ENCODE peak calls at places on chromosome 16, in seven cellular contexts. Q is HL-60, V is small intestine, B is colonic mucosa, A is dorsolateral prefrontal cortex, G is fibroblast of the aortic adventitia, J is choroid plexus epithelial cell. D is an unnamed sample.
A peak's percentile ranks its signal among the peaks of the same experiment; 100 is the strongest.

GRCh38 chr16:51408357-51408756 is 257.3 kb upstream of the SALL1 start:
- DNase-seq in A (no peak), J (peak; percentile 64), V (peak; percentile 75), B (no peak), G (peak; percentile 54), Q (no peak), D (no peak)

GRCh38 chr16:53743149-53743566 is 39.2 kb downstream of the FTO start:
- DNase-seq in A (no peak), J (peak; percentile 70), Q (peak; percentile 27), B (no peak), G (peak; percentile 26), V (peak; percentile 43), D (no peak)

GRCh38 chr16:4212934-4213296 is 29.0 kb downstream of the SRL start:
- DNase-seq in V (peak; percentile 93), Q (no peak), J (peak; percentile 50), G (peak; percentile 47), B (no peak), A (no peak), D (no peak)

GRCh38 chr16:85428168-85428898 is 184.8 kb upstream of the GSE1 start:
- DNase-seq in G (peak; percentile 28), Q (no peak), A (no peak), J (peak; percentile 38), V (peak; percentile 56), B (peak; percentile 56), D (peak; percentile 30)

GRCh38 chr16:23784811-23785447 is 30.1 kb downstream of the CHP2 start:
- DNase-seq in B (no peak), Q (peak; percentile 55), V (no peak), A (no peak), G (peak; percentile 46), J (peak; percentile 18), D (no peak)

GRCh38 chr16:28317040-28317880 is 24.9 kb downstream of the SBK1 start:
- DNase-seq in G (peak; percentile 39), J (peak; percentile 48), B (peak; percentile 55), V (peak; percentile 44), Q (no peak), A (peak; percentile 59), D (peak; percentile 83)

GRCh38 chr16:63613701-63614100 is 1508.2 kb downstream of the CDH11 start:
- DNase-seq in V (peak; percentile 25), B (no peak), J (peak; percentile 4), A (no peak), G (no peak), Q (no peak), D (no peak)

GRCh38 chr16:66740010-66740409 is 11.4 kb downstream of the DYNC1LI2 start:
- DNase-seq in A (no peak), G (peak; percentile 51), J (peak; percentile 68), Q (no peak), B (peak; percentile 34), V (peak; percentile 46), D (no peak)

GRCh38 chr16:75236736-75237397 is 14.6 kb downstream of the BCAR1 start:
- DNase-seq in V (no peak), A (no peak), G (no peak), Q (no peak), B (no peak), J (no peak), D (peak; percentile 80)

GRCh38 chr16:19432429-19432828 is 14.7 kb downstream of the TMC5 start:
- DNase-seq in B (peak; percentile 76), Q (no peak), J (no peak), A (no peak), G (no peak), V (peak; percentile 97), D (peak; percentile 47)

GRCh38 chr16:81350306-81350615 is 35.5 kb downstream of the GAN start:
- DNase-seq in B (no peak), V (peak; percentile 17), J (peak; percentile 36), A (no peak), G (peak; percentile 13), Q (no peak), D (no peak)

GRCh38 chr16:64019339-64019738 is 1102.5 kb downstream of the CDH11 start:
- DNase-seq in B (no peak), J (no peak), G (no peak), Q (no peak), A (no peak), V (no peak), D (no peak)

DNA sequence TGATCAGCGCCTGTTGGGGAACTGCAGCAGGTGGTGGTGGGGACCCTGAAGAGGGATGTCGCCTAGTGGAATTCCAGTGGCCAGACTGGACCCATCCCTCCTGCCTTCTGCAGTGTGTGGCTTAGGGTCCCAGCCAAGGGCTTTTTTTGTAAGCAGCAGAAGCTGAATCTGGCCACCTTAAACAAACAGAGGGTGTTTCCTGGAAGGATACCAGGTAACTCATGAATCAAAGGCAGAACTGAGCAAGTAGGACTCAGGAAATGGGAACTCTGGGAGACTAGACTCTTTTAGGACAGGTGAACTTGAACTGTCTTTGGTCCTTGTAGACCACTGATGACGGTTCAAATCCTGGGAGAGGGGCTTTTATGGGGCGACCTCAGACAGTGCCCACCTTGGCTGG is 124.0 kb downstream of the ABCC6 start:
- DNase-seq in G (no peak), A (no peak), V (no peak), J (no peak), Q (no peak), B (no peak), D (no peak)
- H3K4me3 ChIP-seq in G (no peak overlapping the region), A (no peak overlapping the region), V (no peak overlapping the region), J (no peak overlapping the region), Q (no peak overlapping the region), B (no peak overlapping the region), D (no peak overlapping the region)

DNA sequence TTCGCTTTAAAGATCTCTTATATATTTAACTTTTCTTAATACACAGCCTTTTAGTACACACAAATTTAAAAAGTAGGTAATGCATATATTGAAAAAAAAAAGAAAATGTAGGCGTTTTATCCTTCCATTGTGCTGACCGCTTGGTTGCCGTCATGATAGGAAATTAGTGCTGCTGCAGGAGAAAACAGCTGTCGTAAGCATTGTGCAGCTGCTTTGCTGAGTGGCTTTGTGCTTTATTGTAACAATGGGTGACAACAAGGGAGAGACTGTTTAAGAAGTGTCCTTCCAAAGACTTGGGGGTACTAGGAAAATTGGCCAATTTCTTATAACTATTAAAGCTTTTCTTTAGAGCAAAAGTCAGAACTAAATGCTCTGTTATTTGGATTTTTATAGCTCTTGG is 5.0 kb downstream of the HERPUD1 start:
- DNase-seq in A (no peak), V (no peak), J (no peak), Q (no peak), B (no peak), G (peak; percentile 35), D (no peak)
- H3K4me3 ChIP-seq in A (peak overlapping the region; percentile 99), V (no peak overlapping the region), J (no peak overlapping the region), Q (no peak overlapping the region), B (no peak overlapping the region), G (peak overlapping the region; percentile 93), D (no peak overlapping the region)

GRCh38 chr16:10180042-10180770 is 2.0 kb downstream of the GRIN2A start:
- DNase-seq in G (no peak), Q (no peak), J (no peak), A (no peak), V (no peak), B (no peak), D (peak; percentile 79)

GRCh38 chr16:10181196-10182162 is 749 bp downstream of the GRIN2A start:
- DNase-seq in G (peak; percentile 70), V (peak; percentile 56), J (peak; percentile 43), B (peak; percentile 27), Q (peak; percentile 16), A (peak; percentile 70), D (peak; percentile 95)

GRCh38 chr16:10178079-10178478 is 4.1 kb downstream of the GRIN2A start:
- DNase-seq in B (no peak), J (no peak), Q (no peak), A (no peak), V (no peak), G (no peak), D (no peak)

GRCh38 chr16:10182186-10182683 is at the start of gene GRIN2A:
- DNase-seq in J (no peak), G (no peak), Q (no peak), B (no peak), A (peak; percentile 50), V (no peak), D (no peak)

DNA sequence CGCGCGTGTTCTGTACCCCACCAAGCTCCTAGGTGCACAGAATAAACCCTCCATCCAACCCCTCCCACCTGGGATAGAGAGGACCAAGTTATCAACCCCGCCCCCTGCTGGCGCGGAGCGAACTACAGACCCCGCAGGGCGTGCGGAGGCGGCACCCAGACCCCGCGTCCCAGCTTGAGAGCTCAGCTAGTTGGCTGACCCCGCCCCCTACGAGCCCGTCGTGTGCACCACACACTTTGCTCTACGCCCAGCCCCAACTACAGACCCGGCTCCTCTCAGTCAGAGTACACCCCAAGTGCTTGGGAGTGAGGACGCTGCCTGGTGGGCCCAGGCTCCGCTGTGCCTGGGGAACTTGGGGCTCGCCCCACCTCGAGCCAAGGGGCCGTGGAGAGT is 1.5 kb downstream of the GRIN2A start:
- DNase-seq in Q (no peak), V (peak; percentile 6), J (no peak), G (no peak), B (peak; percentile 20), A (peak; percentile 65), D (no peak)
- H3K4me3 ChIP-seq in Q (no peak overlapping the region), V (no peak overlapping the region), J (no peak overlapping the region), G (no peak overlapping the region), B (no peak overlapping the region), A (peak overlapping the region; percentile 70), D (no peak overlapping the region)

DNA sequence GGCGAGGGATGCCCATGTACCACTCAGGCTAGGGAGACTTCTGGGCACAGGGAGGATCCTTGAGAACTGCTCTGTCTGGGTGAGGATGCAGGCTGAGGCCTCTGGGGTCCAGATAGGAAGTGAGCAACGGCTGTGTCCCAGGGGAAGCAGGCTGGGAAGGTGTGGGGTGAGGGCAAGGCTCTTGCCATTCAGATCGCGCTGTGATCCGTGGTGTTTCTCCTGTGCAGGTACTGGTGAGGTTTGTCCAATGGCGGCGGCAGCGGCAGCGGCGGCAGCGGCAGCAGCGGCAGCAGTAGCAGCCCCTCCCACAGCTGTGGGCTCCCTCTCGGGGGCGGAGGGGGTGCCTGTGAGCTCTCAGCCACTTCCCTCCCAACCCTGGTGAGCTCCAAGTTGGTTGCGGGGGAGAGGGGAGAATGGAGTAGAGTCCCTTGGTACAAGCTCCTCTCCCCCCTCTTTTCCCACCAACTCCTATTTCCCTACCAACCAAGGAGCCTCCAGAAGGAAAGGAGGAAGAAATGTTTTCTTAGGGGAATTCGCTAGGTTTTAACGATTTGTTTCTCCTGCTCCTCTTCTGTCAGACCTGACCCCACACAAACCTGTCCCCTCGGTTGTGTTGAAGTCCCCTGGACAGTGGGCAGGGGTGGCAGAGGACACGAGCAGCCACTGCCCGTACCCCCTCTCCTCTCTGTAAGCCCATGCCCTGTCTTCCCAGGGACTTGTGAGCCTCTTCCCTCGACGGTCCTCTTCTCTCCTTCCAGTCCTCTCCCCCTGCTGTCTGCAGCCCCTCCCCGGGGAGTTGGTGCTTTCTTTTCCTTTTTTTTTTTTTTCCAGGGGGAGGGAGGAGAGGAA is 1.9 kb upstream of the PRRT2 start:
- DNase-seq in G (peak; percentile 15), B (no peak), V (no peak), A (peak; percentile 53), J (peak; percentile 21), Q (no peak), D (no peak)
- H3K4me3 ChIP-seq in G (peak overlapping the region; percentile 22), B (no peak overlapping the region), V (peak overlapping the region; percentile 29), A (peak overlapping the region; percentile 53), J (peak overlapping the region; percentile 3), Q (peak overlapping the region; percentile 56), D (no peak overlapping the region)

GRCh38 chr16:5450435-5451104 is 353.0 kb upstream of the EEF2KMT start:
- DNase-seq in G (no peak), B (no peak), J (no peak), V (no peak), Q (no peak), A (no peak), D (no peak)
- H3K4me3 ChIP-seq in G (no peak overlapping the region), B (no peak overlapping the region), J (no peak overlapping the region), V (no peak overlapping the region), Q (no peak overlapping the region), A (no peak overlapping the region), D (no peak overlapping the region)